ENCODE peak calls at places on chromosomes 1 and 21, in six cellular contexts. One of them, this sample, is unnamed.

GRCh38 chr21:40165671-40166070 is 298.4 kb downstream of the PCP4 start:
- ATAC-seq in activated T-cell treated with anti-CD3 and anti-CD28 coated beads, Interleukin-2, amount 50 U/mL, for 4 hours: no peak
- ATAC-seq in left cardiac atrium: no peak
- ATAC-seq in stimulated activated naive CD8-positive, alpha-beta T cell treated with anti-CD3 and anti-CD28 coated beads, Interleukin-15, Interleukin-2, amounts not matched to agents 100 U/mL and 50 U/mL, for 24 hours: no peak
- ATAC-seq in omental fat pad: no peak
- ATAC-seq in lung: no peak
- ATAC-seq in this sample: no peak

GRCh38 chr1:54575605-54576004 is 27.6 kb downstream of the ACOT11 start:
- ATAC-seq in activated T-cell treated with anti-CD3 and anti-CD28 coated beads, Interleukin-2, amount 50 U/mL, for 4 hours: no peak
- ATAC-seq in left cardiac atrium: no peak
- ATAC-seq in stimulated activated naive CD8-positive, alpha-beta T cell treated with anti-CD3 and anti-CD28 coated beads, Interleukin-15, Interleukin-2, amounts not matched to agents 100 U/mL and 50 U/mL, for 24 hours: no peak
- ATAC-seq in omental fat pad: no peak
- ATAC-seq in lung: no peak
- ATAC-seq in this sample: no peak

GRCh38 chr1:2340918-2341254 is 50.5 kb downstream of the MORN1 start:
- ATAC-seq in activated T-cell treated with anti-CD3 and anti-CD28 coated beads, Interleukin-2, amount 50 U/mL, for 4 hours: no peak
- ATAC-seq in left cardiac atrium: no peak
- ATAC-seq in stimulated activated naive CD8-positive, alpha-beta T cell treated with anti-CD3 and anti-CD28 coated beads, Interleukin-15, Interleukin-2, amounts not matched to agents 100 U/mL and 50 U/mL, for 24 hours: no peak
- ATAC-seq in omental fat pad: no peak
- ATAC-seq in lung: no peak
- ATAC-seq in this sample: no peak

GRCh38 chr1:219041819-219042218 is 131.9 kb upstream of the LYPLAL1 start:
- ATAC-seq in activated T-cell treated with anti-CD3 and anti-CD28 coated beads, Interleukin-2, amount 50 U/mL, for 4 hours: no peak
- ATAC-seq in left cardiac atrium: no peak
- ATAC-seq in stimulated activated naive CD8-positive, alpha-beta T cell treated with anti-CD3 and anti-CD28 coated beads, Interleukin-15, Interleukin-2, amounts not matched to agents 100 U/mL and 50 U/mL, for 24 hours: no peak
- ATAC-seq in omental fat pad: no peak
- ATAC-seq in lung: no peak
- ATAC-seq in this sample: no peak

GRCh38 chr1:4781646-4782045 is 127.2 kb downstream of the AJAP1 start:
- ATAC-seq in activated T-cell treated with anti-CD3 and anti-CD28 coated beads, Interleukin-2, amount 50 U/mL, for 4 hours: no peak
- ATAC-seq in left cardiac atrium: no peak
- ATAC-seq in stimulated activated naive CD8-positive, alpha-beta T cell treated with anti-CD3 and anti-CD28 coated beads, Interleukin-15, Interleukin-2, amounts not matched to agents 100 U/mL and 50 U/mL, for 24 hours: no peak
- ATAC-seq in omental fat pad: no peak
- ATAC-seq in lung: no peak
- ATAC-seq in this sample: no peak

GRCh38 chr1:89908993-89909436 is 85.9 kb upstream of the ZNF326 start:
- ATAC-seq in activated T-cell treated with anti-CD3 and anti-CD28 coated beads, Interleukin-2, amount 50 U/mL, for 4 hours: no peak
- ATAC-seq in left cardiac atrium: no peak
- ATAC-seq in stimulated activated naive CD8-positive, alpha-beta T cell treated with anti-CD3 and anti-CD28 coated beads, Interleukin-15, Interleukin-2, amounts not matched to agents 100 U/mL and 50 U/mL, for 24 hours: no peak
- ATAC-seq in omental fat pad: peak
- ATAC-seq in lung: no peak
- ATAC-seq in this sample: no peak

GRCh38 chr1:47650205-47650604 is 212.4 kb downstream of the FOXD2 start:
- ATAC-seq in activated T-cell treated with anti-CD3 and anti-CD28 coated beads, Interleukin-2, amount 50 U/mL, for 4 hours: no peak
- ATAC-seq in left cardiac atrium: no peak
- ATAC-seq in stimulated activated naive CD8-positive, alpha-beta T cell treated with anti-CD3 and anti-CD28 coated beads, Interleukin-15, Interleukin-2, amounts not matched to agents 100 U/mL and 50 U/mL, for 24 hours: no peak
- ATAC-seq in omental fat pad: peak
- ATAC-seq in lung: peak
- ATAC-seq in this sample: no peak

GRCh38 chr1:150024156-150024555 is 13.6 kb upstream of the OTUD7B start:
- ATAC-seq in activated T-cell treated with anti-CD3 and anti-CD28 coated beads, Interleukin-2, amount 50 U/mL, for 4 hours: no peak
- ATAC-seq in left cardiac atrium: no peak
- ATAC-seq in stimulated activated naive CD8-positive, alpha-beta T cell treated with anti-CD3 and anti-CD28 coated beads, Interleukin-15, Interleukin-2, amounts not matched to agents 100 U/mL and 50 U/mL, for 24 hours: no peak
- ATAC-seq in omental fat pad: no peak
- ATAC-seq in lung: no peak
- ATAC-seq in this sample: no peak

GRCh38 chr21:39196310-39196709 is 13.1 kb upstream of the PSMG1 start:
- ATAC-seq in activated T-cell treated with anti-CD3 and anti-CD28 coated beads, Interleukin-2, amount 50 U/mL, for 4 hours: no peak
- ATAC-seq in left cardiac atrium: no peak
- ATAC-seq in stimulated activated naive CD8-positive, alpha-beta T cell treated with anti-CD3 and anti-CD28 coated beads, Interleukin-15, Interleukin-2, amounts not matched to agents 100 U/mL and 50 U/mL, for 24 hours: no peak
- ATAC-seq in omental fat pad: no peak
- ATAC-seq in lung: no peak
- ATAC-seq in this sample: no peak